ENCODE peak calls at places on chromosome 1, in nine cellular contexts. One of them, this sample, is unnamed.

GRCh38 chr1:247358920-247359319 is 27.3 kb upstream of the ZNF496 start:
- DNase-seq in bronchial epithelial cell: peak
- DNase-seq in AG04450: no peak
- DNase-seq in choroid plexus epithelial cell: peak
- DNase-seq in RWPE1: no peak
- DNase-seq in HFFc6: no peak
- DNase-seq in RWPE2: no peak
- DNase-seq in osteocyte: no peak
- DNase-seq in endothelial cell: no peak
- DNase-seq in this sample: peak

GRCh38 chr1:224338150-224338838 is 8.3 kb upstream of the NVL start:
- DNase-seq in RWPE2: no peak
- DNase-seq in bronchial epithelial cell: peak
- DNase-seq in AG04450: no peak
- DNase-seq in HFFc6: no peak
- DNase-seq in RWPE1: no peak
- DNase-seq in choroid plexus epithelial cell: no peak
- DNase-seq in endothelial cell: no peak
- DNase-seq in osteocyte: no peak
- DNase-seq in this sample: peak

GRCh38 chr1:226083303-226084101 is 21.0 kb downstream of the H3-3A start:
- DNase-seq in HFFc6: peak
- DNase-seq in choroid plexus epithelial cell: peak
- DNase-seq in osteocyte: peak
- DNase-seq in RWPE2: peak
- DNase-seq in RWPE1: peak
- DNase-seq in endothelial cell: peak
- DNase-seq in AG04450: no peak
- DNase-seq in bronchial epithelial cell: peak
- DNase-seq in this sample: peak

GRCh38 chr1:158246650-158247049 is 7.6 kb upstream of the CD1A start:
- DNase-seq in choroid plexus epithelial cell: no peak
- DNase-seq in HFFc6: no peak
- DNase-seq in AG04450: no peak
- DNase-seq in RWPE1: peak
- DNase-seq in endothelial cell: no peak
- DNase-seq in osteocyte: no peak
- DNase-seq in bronchial epithelial cell: peak
- DNase-seq in RWPE2: no peak
- DNase-seq in this sample: peak

GRCh38 chr1:2504224-2504948 is 22.0 kb downstream of the PANK4 start:
- DNase-seq in osteocyte: no peak
- DNase-seq in endothelial cell: no peak
- DNase-seq in RWPE2: no peak
- DNase-seq in AG04450: no peak
- DNase-seq in HFFc6: no peak
- DNase-seq in RWPE1: no peak
- DNase-seq in choroid plexus epithelial cell: no peak
- DNase-seq in bronchial epithelial cell: no peak
- DNase-seq in this sample: no peak

GRCh38 chr1:160665330-160666078 is 18.7 kb upstream of the SLAMF1 start:
- DNase-seq in AG04450: no peak
- DNase-seq in endothelial cell: no peak
- DNase-seq in bronchial epithelial cell: no peak
- DNase-seq in RWPE1: no peak
- DNase-seq in HFFc6: no peak
- DNase-seq in choroid plexus epithelial cell: peak
- DNase-seq in RWPE2: no peak
- DNase-seq in osteocyte: no peak
- DNase-seq in this sample: no peak

GRCh38 chr1:111516008-111516535 is 12.6 kb upstream of the ADORA3 start:
- DNase-seq in osteocyte: no peak
- DNase-seq in RWPE2: no peak
- DNase-seq in RWPE1: peak
- DNase-seq in bronchial epithelial cell: peak
- DNase-seq in AG04450: no peak
- DNase-seq in endothelial cell: peak
- DNase-seq in HFFc6: peak
- DNase-seq in choroid plexus epithelial cell: peak
- DNase-seq in this sample: no peak

GRCh38 chr1:228275435-228276342 is 67.8 kb downstream of the OBSCN start:
- DNase-seq in bronchial epithelial cell: peak
- DNase-seq in AG04450: peak
- DNase-seq in osteocyte: peak
- DNase-seq in HFFc6: peak
- DNase-seq in endothelial cell: peak
- DNase-seq in choroid plexus epithelial cell: peak
- DNase-seq in RWPE2: peak
- DNase-seq in RWPE1: peak
- DNase-seq in this sample: peak

GRCh38 chr1:24091971-24092482 is 19.9 kb downstream of the MYOM3 start:
- DNase-seq in HFFc6: no peak
- DNase-seq in choroid plexus epithelial cell: no peak
- DNase-seq in osteocyte: no peak
- DNase-seq in endothelial cell: no peak
- DNase-seq in AG04450: no peak
- DNase-seq in bronchial epithelial cell: no peak
- DNase-seq in RWPE1: no peak
- DNase-seq in RWPE2: no peak
- DNase-seq in this sample: no peak

GRCh38 chr1:156726549-156727226 is 1.6 kb upstream of the METTL25B start:
- DNase-seq in bronchial epithelial cell: peak
- DNase-seq in osteocyte: no peak
- DNase-seq in endothelial cell: peak
- DNase-seq in AG04450: no peak
- DNase-seq in RWPE2: no peak
- DNase-seq in HFFc6: peak
- DNase-seq in RWPE1: peak
- DNase-seq in choroid plexus epithelial cell: peak
- DNase-seq in this sample: peak

GRCh38 chr1:147545133-147545532 is 3.8 kb downstream of the BCL9 start:
- DNase-seq in endothelial cell: no peak
- DNase-seq in RWPE2: peak
- DNase-seq in HFFc6: peak
- DNase-seq in osteocyte: no peak
- DNase-seq in RWPE1: peak
- DNase-seq in AG04450: no peak
- DNase-seq in bronchial epithelial cell: peak
- DNase-seq in choroid plexus epithelial cell: peak
- DNase-seq in this sample: peak

DNA sequence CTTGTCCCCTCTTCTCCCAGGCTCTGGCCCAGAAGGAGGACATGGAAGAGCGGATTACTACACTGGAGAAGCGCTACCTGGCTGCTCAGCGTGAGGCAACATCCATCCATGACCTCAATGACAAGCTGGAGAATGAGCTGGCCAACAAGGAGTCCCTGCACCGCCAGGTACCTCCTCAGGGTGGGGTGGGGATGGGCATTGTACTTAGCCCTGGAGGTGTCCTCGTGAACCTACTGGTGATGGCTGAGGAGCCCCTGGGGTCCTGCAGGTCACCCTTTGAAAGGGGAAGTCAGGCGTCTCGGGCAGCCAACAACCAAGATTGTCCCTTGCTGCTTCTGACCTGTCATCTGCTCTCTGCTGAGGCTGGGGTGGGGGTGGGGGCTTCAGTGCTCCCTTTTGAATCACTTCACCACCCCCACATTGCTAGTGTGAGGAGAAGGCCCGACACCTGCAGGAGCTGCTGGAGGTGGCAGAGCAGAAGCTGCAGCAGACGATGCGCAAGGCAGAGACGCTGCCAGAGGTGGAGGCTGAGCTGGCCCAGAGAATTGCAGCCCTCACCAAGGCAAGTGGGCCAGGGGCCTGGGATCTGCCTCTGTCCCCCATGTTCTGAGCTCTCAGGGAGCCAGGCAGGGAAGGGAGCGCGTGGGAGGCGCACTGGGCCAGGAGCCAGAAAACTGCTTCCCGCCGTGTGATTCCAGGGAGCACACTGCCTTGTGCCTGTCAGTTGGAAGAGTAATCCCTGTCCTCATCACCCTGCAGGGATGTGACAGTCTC is 19.7 kb downstream of the PPFIA4 start:
- DNase-seq in bronchial epithelial cell: no peak
- DNase-seq in osteocyte: no peak
- DNase-seq in endothelial cell: no peak
- DNase-seq in RWPE2: no peak
- DNase-seq in RWPE1: no peak
- DNase-seq in choroid plexus epithelial cell: no peak
- DNase-seq in AG04450: no peak
- DNase-seq in HFFc6: no peak
- DNase-seq in this sample: peak
- TF ChIP-seq CTCF in bronchial epithelial cell: no peak
- TF ChIP-seq CTCF in osteocyte: no peak
- TF ChIP-seq CTCF in endothelial cell: no peak
- TF ChIP-seq CTCF in RWPE2: no peak
- TF ChIP-seq CTCF in RWPE1: no peak
- TF ChIP-seq CTCF in choroid plexus epithelial cell: no peak
- TF ChIP-seq CTCF in AG04450: no peak
- TF ChIP-seq CTCF in HFFc6: no peak
- TF ChIP-seq CTCF in this sample: no peak

DNA sequence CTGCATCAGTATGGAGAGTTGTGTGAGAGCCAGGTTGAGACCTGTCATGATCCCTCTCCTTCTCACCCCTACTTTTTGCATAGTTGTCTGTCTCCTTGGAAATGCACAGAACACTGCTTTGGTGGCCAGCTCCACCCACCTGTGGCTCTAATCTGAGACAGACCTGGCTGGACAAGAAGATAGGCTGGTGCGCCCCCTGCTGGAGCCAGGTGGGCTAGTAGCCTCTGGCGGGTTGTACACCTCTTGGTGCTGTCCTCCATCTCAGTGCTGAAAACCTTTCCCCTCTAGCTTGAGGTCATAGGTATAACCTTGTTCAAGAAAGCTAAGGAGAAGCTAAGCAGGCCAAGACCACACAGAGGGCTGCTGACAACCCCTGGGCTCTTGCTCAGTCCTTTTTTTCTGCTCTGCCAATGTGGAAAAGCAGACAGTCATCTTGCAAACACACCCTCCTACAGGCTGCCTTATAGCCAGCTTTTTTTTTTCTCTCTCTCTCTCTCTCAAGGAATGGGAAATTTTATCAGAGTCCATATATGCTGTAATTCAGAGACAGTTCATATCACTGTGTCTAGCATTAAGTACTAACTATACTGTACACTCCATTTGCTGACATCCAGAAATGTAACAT is 58.8 kb upstream of the SPATA6 start:
- DNase-seq in HFFc6: no peak
- DNase-seq in RWPE1: peak
- DNase-seq in bronchial epithelial cell: peak
- DNase-seq in endothelial cell: peak
- DNase-seq in osteocyte: no peak
- DNase-seq in AG04450: peak
- DNase-seq in choroid plexus epithelial cell: peak
- DNase-seq in RWPE2: no peak
- DNase-seq in this sample: peak
- TF ChIP-seq CTCF in HFFc6: peak
- TF ChIP-seq CTCF in RWPE1: peak
- TF ChIP-seq CTCF in bronchial epithelial cell: peak
- TF ChIP-seq CTCF in endothelial cell: peak
- TF ChIP-seq CTCF in osteocyte: peak
- TF ChIP-seq CTCF in AG04450: peak
- TF ChIP-seq CTCF in choroid plexus epithelial cell: peak
- TF ChIP-seq CTCF in RWPE2: peak
- TF ChIP-seq CTCF in this sample: peak

GRCh38 chr1:233168384-233168783 is 127.1 kb downstream of the PCNX2 start:
- DNase-seq in osteocyte: no peak
- DNase-seq in endothelial cell: no peak
- DNase-seq in HFFc6: no peak
- DNase-seq in RWPE1: no peak
- DNase-seq in bronchial epithelial cell: peak
- DNase-seq in RWPE2: no peak
- DNase-seq in choroid plexus epithelial cell: no peak
- DNase-seq in AG04450: no peak
- DNase-seq in this sample: no peak

GRCh38 chr1:233170741-233171140 is 124.8 kb downstream of the PCNX2 start:
- DNase-seq in osteocyte: no peak
- DNase-seq in choroid plexus epithelial cell: no peak
- DNase-seq in bronchial epithelial cell: no peak
- DNase-seq in HFFc6: no peak
- DNase-seq in RWPE2: no peak
- DNase-seq in AG04450: no peak
- DNase-seq in RWPE1: no peak
- DNase-seq in endothelial cell: no peak
- DNase-seq in this sample: no peak

GRCh38 chr1:233166896-233167295 is 128.6 kb downstream of the PCNX2 start:
- DNase-seq in bronchial epithelial cell: no peak
- DNase-seq in RWPE1: no peak
- DNase-seq in AG04450: no peak
- DNase-seq in choroid plexus epithelial cell: peak
- DNase-seq in RWPE2: no peak
- DNase-seq in endothelial cell: no peak
- DNase-seq in osteocyte: no peak
- DNase-seq in HFFc6: no peak
- DNase-seq in this sample: no peak

GRCh38 chr1:233172201-233172600 is 123.3 kb downstream of the PCNX2 start:
- DNase-seq in bronchial epithelial cell: peak
- DNase-seq in RWPE2: no peak
- DNase-seq in HFFc6: peak
- DNase-seq in AG04450: no peak
- DNase-seq in osteocyte: no peak
- DNase-seq in choroid plexus epithelial cell: peak
- DNase-seq in endothelial cell: no peak
- DNase-seq in RWPE1: no peak
- DNase-seq in this sample: peak
- TF ChIP-seq CTCF in bronchial epithelial cell: no peak
- TF ChIP-seq CTCF in RWPE2: no peak
- TF ChIP-seq CTCF in HFFc6: peak
- TF ChIP-seq CTCF in AG04450: no peak
- TF ChIP-seq CTCF in osteocyte: peak
- TF ChIP-seq CTCF in choroid plexus epithelial cell: peak
- TF ChIP-seq CTCF in endothelial cell: no peak
- TF ChIP-seq CTCF in RWPE1: no peak
- TF ChIP-seq CTCF in this sample: peak

GRCh38 chr1:237229333-237229732 is 187.3 kb downstream of the RYR2 start:
- DNase-seq in bronchial epithelial cell: no peak
- DNase-seq in HFFc6: no peak
- DNase-seq in RWPE2: no peak
- DNase-seq in endothelial cell: no peak
- DNase-seq in osteocyte: no peak
- DNase-seq in choroid plexus epithelial cell: no peak
- DNase-seq in AG04450: no peak
- DNase-seq in RWPE1: no peak
- DNase-seq in this sample: no peak

GRCh38 chr1:237228421-237228820 is 186.4 kb downstream of the RYR2 start:
- DNase-seq in choroid plexus epithelial cell: no peak
- DNase-seq in bronchial epithelial cell: no peak
- DNase-seq in AG04450: no peak
- DNase-seq in RWPE2: no peak
- DNase-seq in endothelial cell: no peak
- DNase-seq in HFFc6: no peak
- DNase-seq in RWPE1: no peak
- DNase-seq in osteocyte: no peak
- DNase-seq in this sample: no peak

GRCh38 chr1:237227507-237227906 is 185.5 kb downstream of the RYR2 start:
- DNase-seq in HFFc6: no peak
- DNase-seq in choroid plexus epithelial cell: no peak
- DNase-seq in AG04450: no peak
- DNase-seq in RWPE2: no peak
- DNase-seq in bronchial epithelial cell: no peak
- DNase-seq in endothelial cell: no peak
- DNase-seq in RWPE1: no peak
- DNase-seq in osteocyte: no peak
- DNase-seq in this sample: no peak

GRCh38 chr1:237235080-237235479 is 193.1 kb downstream of the RYR2 start:
- DNase-seq in osteocyte: no peak
- DNase-seq in endothelial cell: no peak
- DNase-seq in RWPE1: no peak
- DNase-seq in choroid plexus epithelial cell: no peak
- DNase-seq in AG04450: no peak
- DNase-seq in RWPE2: no peak
- DNase-seq in bronchial epithelial cell: no peak
- DNase-seq in HFFc6: no peak
- DNase-seq in this sample: no peak

GRCh38 chr1:237232501-237232900 is 190.5 kb downstream of the RYR2 start:
- DNase-seq in choroid plexus epithelial cell: no peak
- DNase-seq in endothelial cell: no peak
- DNase-seq in RWPE2: no peak
- DNase-seq in HFFc6: no peak
- DNase-seq in RWPE1: no peak
- DNase-seq in bronchial epithelial cell: no peak
- DNase-seq in osteocyte: no peak
- DNase-seq in AG04450: no peak
- DNase-seq in this sample: no peak
- TF ChIP-seq CTCF in choroid plexus epithelial cell: no peak
- TF ChIP-seq CTCF in endothelial cell: no peak
- TF ChIP-seq CTCF in RWPE2: no peak
- TF ChIP-seq CTCF in HFFc6: no peak
- TF ChIP-seq CTCF in RWPE1: no peak
- TF ChIP-seq CTCF in bronchial epithelial cell: no peak
- TF ChIP-seq CTCF in osteocyte: no peak
- TF ChIP-seq CTCF in AG04450: no peak
- TF ChIP-seq CTCF in this sample: no peak

This sample was measured in MCF 10A.